ENCODE peak calls at places on chromosome 12, in four cellular contexts. One of them, this sample, is unnamed.
A peak's percentile ranks its signal among the peaks of the same experiment; 100 is the strongest.

GRCh38 chr12:89129471-89129870 is 222.8 kb downstream of the DUSP6 start:
- DNase-seq in WTC11: no peak
- DNase-seq in GM12878: no peak
- DNase-seq in HepG2: no peak
- DNase-seq in this sample: no peak

GRCh38 chr12:34306133-34306830 is 284.0 kb downstream of the ALG10 start:
- DNase-seq in WTC11: no peak
- DNase-seq in HepG2: no peak
- DNase-seq in GM12878: no peak
- DNase-seq in this sample: no peak

GRCh38 chr12:67472551-67472950 is 176.0 kb upstream of the DYRK2 start:
- DNase-seq in GM12878: no peak
- DNase-seq in WTC11: no peak
- DNase-seq in HepG2: no peak
- DNase-seq in this sample: no peak

GRCh38 chr12:69189378-69189978 is 49.9 kb upstream of the CPSF6 start:
- DNase-seq in WTC11: no peak
- DNase-seq in GM12878: no peak
- DNase-seq in HepG2: no peak
- DNase-seq in this sample: no peak

GRCh38 chr12:117134059-117134458 is 34.8 kb upstream of the TESC start:
- DNase-seq in HepG2: no peak
- DNase-seq in WTC11: no peak
- DNase-seq in GM12878: no peak
- DNase-seq in this sample: no peak

GRCh38 chr12:98912401-98912800 is 267.3 kb downstream of the APAF1 start:
- DNase-seq in HepG2: no peak
- DNase-seq in WTC11: no peak
- DNase-seq in GM12878: no peak
- DNase-seq in this sample: no peak

GRCh38 chr12:98725481-98726247 is 80.6 kb downstream of the APAF1 start:
- DNase-seq in HepG2: peak; percentile 28
- DNase-seq in GM12878: no peak
- DNase-seq in WTC11: peak; percentile 62
- DNase-seq in this sample: peak; percentile 48

GRCh38 chr12:51678086-51678724 is 87.2 kb downstream of the SCN8A start:
- DNase-seq in GM12878: no peak
- DNase-seq in WTC11: peak; percentile 41
- DNase-seq in HepG2: peak; percentile 50
- DNase-seq in this sample: peak; percentile 52

GRCh38 chr12:1515428-1515827 is 79.0 kb downstream of the FBXL14 start:
- DNase-seq in HepG2: no peak
- DNase-seq in GM12878: no peak
- DNase-seq in WTC11: no peak
- DNase-seq in this sample: no peak

GRCh38 chr12:18811268-18811667 is 73.3 kb downstream of the CAPZA3 start:
- DNase-seq in WTC11: no peak
- DNase-seq in HepG2: no peak
- DNase-seq in GM12878: no peak
- DNase-seq in this sample: no peak

GRCh38 chr12:88706286-88706685 is 126.0 kb upstream of the KITLG start:
- DNase-seq in GM12878: no peak
- DNase-seq in HepG2: no peak
- DNase-seq in WTC11: no peak
- DNase-seq in this sample: no peak

GRCh38 chr12:1814266-1814665 is 6.1 kb upstream of the LRTM2 start:
- DNase-seq in GM12878: no peak
- DNase-seq in HepG2: no peak
- DNase-seq in WTC11: no peak
- DNase-seq in this sample: no peak

GRCh38 chr12:2836576-2836975 is 1.7 kb upstream of the NRIP2 start:
- DNase-seq in GM12878: no peak
- DNase-seq in WTC11: no peak
- DNase-seq in HepG2: no peak
- DNase-seq in this sample: no peak

GRCh38 chr12:2836004-2836403 is 1.2 kb upstream of the NRIP2 start:
- DNase-seq in HepG2: no peak
- DNase-seq in GM12878: no peak
- DNase-seq in WTC11: no peak
- DNase-seq in this sample: no peak

GRCh38 chr12:2833810-2834209 is 1.0 kb downstream of the NRIP2 start:
- DNase-seq in HepG2: no peak
- DNase-seq in WTC11: no peak
- DNase-seq in GM12878: no peak
- DNase-seq in this sample: no peak

GRCh38 chr12:2833327-2833726 is 1.5 kb downstream of the NRIP2 start:
- DNase-seq in HepG2: no peak
- DNase-seq in WTC11: no peak
- DNase-seq in GM12878: no peak
- DNase-seq in this sample: no peak

DNA sequence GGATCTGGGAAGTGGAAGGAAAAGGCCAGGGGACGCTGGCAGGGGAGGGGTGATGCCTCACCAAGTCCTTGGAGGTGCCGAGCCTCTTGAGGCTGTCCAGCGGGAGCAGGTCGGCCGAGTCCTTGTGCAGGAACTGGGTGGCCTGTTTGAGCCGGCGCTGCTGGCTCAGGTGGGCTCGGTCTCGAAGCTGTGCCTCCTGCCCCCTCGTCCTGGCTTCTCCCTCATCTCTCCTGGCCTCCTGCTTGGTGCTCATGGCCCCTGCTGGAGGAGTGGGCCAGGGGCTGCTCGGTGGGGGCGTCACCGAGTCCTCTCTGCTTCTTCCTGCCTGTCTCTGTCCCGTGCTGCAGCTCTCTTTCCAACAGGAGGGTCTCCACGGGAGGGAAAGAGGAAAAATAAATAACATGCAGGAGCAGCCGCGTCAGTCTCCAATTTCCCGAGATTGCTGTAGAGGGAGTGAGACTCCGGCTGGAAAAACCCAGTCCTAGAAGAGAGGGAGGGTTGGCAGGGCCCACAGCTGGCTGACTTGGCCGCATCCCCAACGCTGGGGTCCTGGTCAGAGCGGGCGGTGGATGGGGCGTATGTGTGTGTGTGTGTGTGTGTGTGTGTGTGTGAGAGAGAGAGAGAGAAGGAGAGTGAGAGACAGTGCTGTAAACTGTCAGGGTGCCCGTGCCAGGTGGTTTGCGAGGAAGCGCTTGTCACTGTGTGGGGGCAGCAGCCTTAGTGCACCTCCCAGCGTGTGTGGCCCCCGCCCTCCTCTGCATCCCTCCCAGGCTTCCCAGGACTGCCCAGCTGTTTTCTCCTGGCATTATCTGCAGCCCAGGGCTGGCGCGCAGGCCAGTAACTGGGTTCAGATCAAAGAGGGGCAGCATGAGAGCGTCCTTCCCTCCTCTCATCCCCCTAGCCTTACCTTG is at the start of gene NRIP2:
- DNase-seq in HepG2: no peak
- DNase-seq in GM12878: no peak
- DNase-seq in WTC11: peak; percentile 51
- DNase-seq in this sample: no peak
- TF ChIP-seq CBFB in HepG2: no peak
- TF ChIP-seq CBFB in GM12878: no peak
- TF ChIP-seq CBFB in WTC11: no peak
- TF ChIP-seq CBFB in this sample: no peak

GRCh38 chr12:27083861-27084271 is 1.5 kb upstream of the C12orf71 start:
- DNase-seq in GM12878: no peak
- DNase-seq in HepG2: no peak
- DNase-seq in WTC11: no peak
- DNase-seq in this sample: no peak

GRCh38 chr12:27085654-27086053 is 3.3 kb upstream of the C12orf71 start:
- DNase-seq in HepG2: no peak
- DNase-seq in GM12878: no peak
- DNase-seq in WTC11: no peak
- DNase-seq in this sample: no peak

GRCh38 chr12:27076930-27077329 is 5.4 kb downstream of the C12orf71 start:
- DNase-seq in HepG2: no peak
- DNase-seq in GM12878: no peak
- DNase-seq in WTC11: no peak
- DNase-seq in this sample: no peak

GRCh38 chr12:27077586-27077985 is 4.8 kb downstream of the C12orf71 start:
- DNase-seq in WTC11: no peak
- DNase-seq in GM12878: no peak
- DNase-seq in HepG2: no peak
- DNase-seq in this sample: no peak

GRCh38 chr12:27081668-27082091 is 698 bp downstream of the C12orf71 start:
- DNase-seq in GM12878: no peak
- DNase-seq in WTC11: peak; percentile 25
- DNase-seq in HepG2: peak; percentile 10
- DNase-seq in this sample: peak; percentile 20
- TF ChIP-seq CBFB in GM12878: no peak
- TF ChIP-seq CBFB in WTC11: no peak
- TF ChIP-seq CBFB in HepG2: no peak
- TF ChIP-seq CBFB in this sample: no peak

GRCh38 chr12:93740721-93741120 is 63.5 kb downstream of the CRADD start:
- DNase-seq in GM12878: no peak
- DNase-seq in WTC11: no peak
- DNase-seq in HepG2: no peak
- DNase-seq in this sample: no peak

GRCh38 chr12:93743229-93743998 is 66.2 kb downstream of the CRADD start:
- DNase-seq in HepG2: no peak
- DNase-seq in WTC11: no peak
- DNase-seq in GM12878: no peak
- DNase-seq in this sample: no peak

GRCh38 chr12:93743999-93744689 is 67.0 kb downstream of the CRADD start:
- DNase-seq in GM12878: no peak
- DNase-seq in WTC11: no peak
- DNase-seq in HepG2: no peak
- DNase-seq in this sample: no peak

GRCh38 chr12:93741741-93742085 is 64.5 kb downstream of the CRADD start:
- DNase-seq in GM12878: no peak
- DNase-seq in WTC11: peak; percentile 45
- DNase-seq in HepG2: peak; percentile 4
- DNase-seq in this sample: peak; percentile 46

GRCh38 chr12:93742086-93742934 is 65.1 kb downstream of the CRADD start:
- DNase-seq in WTC11: peak; percentile 69
- DNase-seq in GM12878: no peak
- DNase-seq in HepG2: peak; percentile 55
- DNase-seq in this sample: peak; percentile 87
- TF ChIP-seq CBFB in WTC11: peak; percentile 39
- TF ChIP-seq CBFB in GM12878: no peak
- TF ChIP-seq CBFB in HepG2: no peak
- TF ChIP-seq CBFB in this sample: no peak

GRCh38 chr12:50453872-50454271 is 50.9 kb upstream of the DIP2B start:
- DNase-seq in GM12878: no peak
- DNase-seq in HepG2: no peak
- DNase-seq in WTC11: no peak
- DNase-seq in this sample: no peak
- TF ChIP-seq CBFB in GM12878: no peak
- TF ChIP-seq CBFB in HepG2: no peak
- TF ChIP-seq CBFB in WTC11: no peak
- TF ChIP-seq CBFB in this sample: no peak

GRCh38 chr12:127241056-127241830 is 1025.7 kb upstream of the TMEM132C start:
- DNase-seq in GM12878: no peak
- DNase-seq in WTC11: no peak
- DNase-seq in HepG2: no peak
- DNase-seq in this sample: no peak
- TF ChIP-seq CBFB in GM12878: no peak
- TF ChIP-seq CBFB in WTC11: no peak
- TF ChIP-seq CBFB in HepG2: no peak
- TF ChIP-seq CBFB in this sample: no peak

GRCh38 chr12:112924986-112925385 is 13.3 kb upstream of the OAS3 start:
- DNase-seq in WTC11: no peak
- DNase-seq in GM12878: peak; percentile 36
- DNase-seq in HepG2: peak; percentile 56
- DNase-seq in this sample: no peak
- TF ChIP-seq CBFB in WTC11: no peak
- TF ChIP-seq CBFB in GM12878: no peak
- TF ChIP-seq CBFB in HepG2: no peak
- TF ChIP-seq CBFB in this sample: no peak

DNA sequence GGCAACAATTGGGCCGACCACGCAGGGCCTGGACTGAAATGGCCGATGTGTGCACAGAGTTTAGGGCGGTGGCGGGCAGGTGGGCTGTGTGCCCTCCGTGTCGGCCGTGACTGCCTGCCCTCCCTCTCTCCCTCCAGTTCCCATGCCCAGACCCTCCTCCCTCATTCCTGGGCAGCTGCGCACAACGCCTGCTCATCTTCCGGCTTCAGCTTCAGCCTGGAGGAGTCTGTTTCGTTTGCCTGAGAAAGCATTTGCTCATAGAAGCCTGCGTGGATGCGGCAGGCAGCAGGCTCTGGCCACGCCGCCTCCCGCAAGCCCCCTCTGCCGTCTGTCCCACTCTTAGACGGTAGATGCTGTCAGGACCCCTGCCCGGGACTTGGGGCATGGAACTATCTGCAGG is 47.3 kb upstream of the FZD10 start:
- DNase-seq in HepG2: no peak
- DNase-seq in WTC11: no peak
- DNase-seq in GM12878: no peak
- DNase-seq in this sample: no peak
- TF ChIP-seq CBFB in HepG2: no peak
- TF ChIP-seq CBFB in WTC11: no peak
- TF ChIP-seq CBFB in GM12878: no peak
- TF ChIP-seq CBFB in this sample: no peak

GRCh38 chr12:11716794-11717532 is 67.5 kb downstream of the ETV6 start:
- DNase-seq in HepG2: no peak
- DNase-seq in GM12878: no peak
- DNase-seq in WTC11: no peak
- DNase-seq in this sample: no peak
- TF ChIP-seq CBFB in HepG2: no peak
- TF ChIP-seq CBFB in GM12878: no peak
- TF ChIP-seq CBFB in WTC11: no peak
- TF ChIP-seq CBFB in this sample: no peak